ENCODE peak calls at places on chromosomes 6 and 20, in five cellular contexts. I is MM.1S, W is WERI-Rb-1, L is uterus, Q is astrocyte of the spinal cord. R is an unnamed sample.

GRCh38 chr6:145532361-145532760 is 203.0 kb downstream of the EPM2A start:
- DNase-seq in I (no peak), W (no peak), L (no peak), Q (no peak), R (no peak)

GRCh38 chr6:125611573-125612399 is 137.6 kb upstream of the HEY2 start:
- DNase-seq in I (no peak), W (no peak), L (no peak), Q (peak), R (no peak)

GRCh38 chr6:142861711-142862110 is 83.3 kb downstream of the HIVEP2 start:
- DNase-seq in I (no peak), W (no peak), L (no peak), Q (no peak), R (no peak)

GRCh38 chr6:28336284-28337024 is 506 bp upstream of the ZSCAN31 start:
- DNase-seq in I (peak), W (peak), L (no peak), Q (peak), R (peak)

GRCh38 chr20:21396045-21396893 is 1.1 kb downstream of the NKX2-4 start:
- DNase-seq in I (no peak), W (no peak), L (no peak), Q (no peak), R (no peak)

GRCh38 chr6:114707081-114707480 is 364.3 kb upstream of the HS3ST5 start:
- DNase-seq in I (no peak), W (no peak), L (no peak), Q (no peak), R (no peak)

GRCh38 chr6:1778693-1779235 is 169.0 kb downstream of the FOXC1 start:
- DNase-seq in I (no peak), W (no peak), L (no peak), Q (no peak), R (no peak)

GRCh38 chr6:170152989-170153388 is 137.9 kb downstream of the DLL1 start:
- DNase-seq in I (no peak), W (no peak), L (peak), Q (peak), R (peak)

GRCh38 chr20:49559411-49560081 is 8.4 kb downstream of the PTGIS start:
- DNase-seq in I (no peak), W (no peak), L (peak), Q (no peak), R (no peak)

GRCh38 chr6:100260584-100260983 is 204.1 kb downstream of the SIM1 start:
- DNase-seq in I (no peak), W (no peak), L (no peak), Q (no peak), R (no peak)

GRCh38 chr6:148768646-148769270 is 21.9 kb downstream of the UST start:
- DNase-seq in I (no peak), W (no peak), L (no peak), Q (no peak), R (no peak)

GRCh38 chr6:165925474-165926156 is 242.0 kb downstream of the TBXT start:
- DNase-seq in I (no peak), W (no peak), L (no peak), Q (no peak), R (peak)

GRCh38 chr20:12875510-12875909 is 133.3 kb upstream of the SPTLC3 start:
- DNase-seq in I (no peak), W (peak), L (no peak), Q (no peak), R (no peak)

GRCh38 chr6:8159966-8160365 is 57.6 kb upstream of the EEF1E1 start:
- DNase-seq in I (no peak), W (no peak), L (no peak), Q (no peak), R (no peak)

GRCh38 chr6:33692078-33692759 is 19.3 kb downstream of the UQCC2 start:
- DNase-seq in I (no peak), W (no peak), L (no peak), Q (peak), R (no peak)

GRCh38 chr6:10248378-10248843 is 166.5 kb downstream of the TFAP2A start:
- DNase-seq in I (no peak), W (no peak), L (no peak), Q (peak), R (no peak)

GRCh38 chr20:10469599-10469998 is 34.5 kb downstream of the SLX4IP start:
- DNase-seq in I (peak), W (peak), L (peak), Q (peak), R (peak)

GRCh38 chr20:13611726-13612125 is 27.0 kb downstream of the TASP1 start:
- DNase-seq in I (no peak), W (no peak), L (no peak), Q (no peak), R (peak)

GRCh38 chr20:19368351-19368750 is 155.9 kb downstream of the SLC24A3 start:
- DNase-seq in I (no peak), W (no peak), L (no peak), Q (no peak), R (no peak)

GRCh38 chr6:91144161-91144560 is 557.3 kb upstream of the MAP3K7 start:
- DNase-seq in I (no peak), W (no peak), L (no peak), Q (no peak), R (no peak)

GRCh38 chr6:74073896-74074295 is 377.9 kb downstream of the CD109 start:
- DNase-seq in I (no peak), W (no peak), L (no peak), Q (peak), R (peak)

GRCh38 chr6:30357678-30358339 is 12.9 kb downstream of the RPP21 start:
- DNase-seq in I (peak), W (peak), L (peak), Q (peak), R (peak)

GRCh38 chr20:25510202-25510601 is 75.1 kb downstream of the NINL start:
- DNase-seq in I (no peak), W (no peak), L (no peak), Q (no peak), R (no peak)

GRCh38 chr6:28977351-28978136 is 27.6 kb downstream of the ZNF311 start:
- DNase-seq in I (no peak), W (no peak), L (no peak), Q (peak), R (peak)

GRCh38 chr6:39791311-39791710 is 865 bp upstream of the DAAM2 start:
- DNase-seq in I (no peak), W (peak), L (no peak), Q (peak), R (no peak)

GRCh38 chr6:3258720-3259490 is at the start of gene PSMG4:
- DNase-seq in I (peak), W (peak), L (peak), Q (peak), R (peak)

GRCh38 chr6:168717491-168717890 is 276.5 kb downstream of the SMOC2 start:
- DNase-seq in I (no peak), W (no peak), L (no peak), Q (no peak), R (no peak)

GRCh38 chr6:118933855-118934460 is 1.0 kb downstream of the MCM9 start:
- DNase-seq in I (no peak), W (no peak), L (no peak), Q (peak), R (no peak)

GRCh38 chr6:83884523-83884922 is 25.0 kb downstream of the CYB5R4 start:
- DNase-seq in I (peak), W (no peak), L (no peak), Q (peak), R (peak)

GRCh38 chr20:8853805-8854338 is 215.0 kb upstream of the PLCB4 start:
- DNase-seq in I (peak), W (peak), L (no peak), Q (peak), R (peak)

GRCh38 chr20:49323622-49324238 is 45.9 kb upstream of the ZNFX1 start:
- DNase-seq in I (peak), W (no peak), L (no peak), Q (peak), R (peak)

GRCh38 chr20:54207743-54208491 is at the start of gene PFDN4:
- DNase-seq in I (peak), W (peak), L (peak), Q (peak), R (peak)

GRCh38 chr6:7313505-7314165 is 636 bp upstream of the SSR1 start:
- DNase-seq in I (no peak), W (peak), L (peak), Q (no peak), R (no peak)

GRCh38 chr6:7851780-7852179 is 58.8 kb downstream of the TXNDC5 start:
- DNase-seq in I (no peak), W (no peak), L (no peak), Q (no peak), R (no peak)

GRCh38 chr20:44247131-44247571 is at the start of gene GDAP1L1:
- DNase-seq in I (no peak), W (peak), L (no peak), Q (no peak), R (no peak)

GRCh38 chr20:32537657-32538525 is 47.2 kb downstream of the NOL4L start:
- DNase-seq in I (no peak), W (peak), L (no peak), Q (no peak), R (no peak)
- H3K4me3 ChIP-seq in I (peak), W (no peak), L (peak), Q (no peak), R (no peak)

GRCh38 chr6:26570027-26570809 is 26.5 kb upstream of the ABT1 start:
- DNase-seq in I (no peak), W (no peak), L (no peak), Q (no peak), R (no peak)

GRCh38 chr6:26563488-26563887 is 25.3 kb downstream of the HMGN4 start:
- DNase-seq in I (no peak), W (no peak), L (no peak), Q (no peak), R (no peak)

GRCh38 chr6:26571592-26572296 is 25.0 kb upstream of the ABT1 start:
- DNase-seq in I (no peak), W (peak), L (peak), Q (peak), R (peak)

GRCh38 chr6:26568601-26569432 is 27.9 kb upstream of the ABT1 start:
- DNase-seq in I (peak), W (peak), L (peak), Q (peak), R (peak)

DNA sequence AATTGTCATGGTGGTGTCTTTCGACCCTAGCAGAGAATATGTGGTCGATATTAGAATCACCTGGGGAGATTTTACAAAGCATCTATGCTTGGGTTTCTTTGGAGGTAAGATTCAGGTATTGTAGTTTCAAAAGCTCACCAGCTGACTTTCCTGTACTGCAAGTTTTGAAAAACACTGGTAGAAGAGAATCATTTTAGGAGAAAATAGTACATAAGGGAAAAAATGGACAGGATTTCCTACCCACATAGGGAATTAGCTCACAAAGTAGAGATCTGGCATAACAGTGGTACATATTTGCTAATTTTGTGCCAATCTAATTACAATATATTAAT is 27.4 kb upstream of the ABT1 start:
- DNase-seq in I (no peak), W (no peak), L (no peak), Q (no peak), R (no peak)
- TF ChIP-seq CTCF in I (no peak), W (no peak), L (no peak), Q (no peak), R (no peak)

GRCh38 chr6:56238352-56238751 is 9.0 kb downstream of the COL21A1 start:
- DNase-seq in I (no peak), W (no peak), L (no peak), Q (no peak), R (no peak)

GRCh38 chr6:56242343-56242742 is 5.0 kb downstream of the COL21A1 start:
- DNase-seq in I (no peak), W (no peak), L (no peak), Q (peak), R (peak)

GRCh38 chr6:56243518-56244070 is 3.8 kb downstream of the COL21A1 start:
- DNase-seq in I (no peak), W (no peak), L (no peak), Q (no peak), R (no peak)

GRCh38 chr6:56244089-56244488 is 3.3 kb downstream of the COL21A1 start:
- DNase-seq in I (no peak), W (no peak), L (no peak), Q (no peak), R (no peak)

DNA sequence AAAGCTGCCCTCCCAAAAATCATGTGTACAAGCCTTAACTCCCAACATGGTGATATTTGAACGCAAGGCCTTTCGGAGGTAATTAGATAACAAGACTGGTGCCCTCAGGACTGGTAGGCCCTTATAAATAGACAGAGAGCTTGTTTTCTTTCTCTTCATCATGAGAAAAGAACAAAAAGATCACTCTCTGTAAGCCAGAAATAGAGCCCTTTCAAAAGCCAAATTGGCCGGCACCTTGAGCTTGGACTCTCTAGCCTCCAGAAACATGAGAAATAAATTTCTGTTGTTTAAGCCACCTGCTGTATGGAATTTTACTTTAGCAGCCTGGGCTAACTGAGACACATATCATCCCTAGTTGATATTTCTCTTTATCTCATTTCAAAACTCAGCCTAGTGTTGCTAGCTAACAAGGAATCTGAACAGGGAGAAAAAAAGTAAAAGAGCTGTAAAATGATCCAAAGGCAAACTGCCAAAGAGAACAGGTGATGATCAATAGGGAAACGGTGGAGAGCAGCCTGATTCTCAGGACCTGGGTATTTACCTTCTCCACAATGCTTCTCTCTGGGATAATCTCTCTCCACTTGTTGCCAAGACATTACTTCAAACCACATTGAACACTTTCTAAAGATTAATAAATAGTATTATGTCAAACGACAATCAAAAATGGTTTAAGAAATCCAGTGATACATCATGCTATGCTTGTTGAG is 6.1 kb downstream of the COL21A1 start:
- DNase-seq in I (no peak), W (no peak), L (no peak), Q (no peak), R (no peak)
- H3K4me3 ChIP-seq in I (no peak), W (no peak), L (no peak), Q (no peak), R (no peak)

DNA sequence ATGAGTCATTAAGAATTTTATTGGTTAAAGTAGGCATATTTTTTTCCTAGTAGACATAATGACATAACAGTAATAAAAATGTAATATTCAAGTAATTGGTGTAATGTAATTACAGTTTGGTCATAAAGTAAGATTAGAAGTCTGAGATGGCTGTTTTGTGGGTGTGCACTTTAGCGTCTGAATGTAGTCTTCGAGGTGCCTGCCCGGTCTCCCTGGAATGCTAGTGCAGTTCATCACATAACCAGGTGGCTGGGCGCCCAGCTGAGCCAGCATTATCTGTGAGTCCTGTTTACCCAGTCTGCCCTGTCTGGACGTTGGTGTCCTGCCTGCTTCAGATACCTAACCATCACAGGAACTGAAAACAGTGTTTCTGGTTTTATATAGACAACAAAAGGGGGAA is 419.1 kb downstream of the CDC5L start:
- DNase-seq in I (no peak), W (peak), L (no peak), Q (no peak), R (no peak)
- TF ChIP-seq CTCF in I (no peak), W (no peak), L (no peak), Q (no peak), R (no peak)

DNA sequence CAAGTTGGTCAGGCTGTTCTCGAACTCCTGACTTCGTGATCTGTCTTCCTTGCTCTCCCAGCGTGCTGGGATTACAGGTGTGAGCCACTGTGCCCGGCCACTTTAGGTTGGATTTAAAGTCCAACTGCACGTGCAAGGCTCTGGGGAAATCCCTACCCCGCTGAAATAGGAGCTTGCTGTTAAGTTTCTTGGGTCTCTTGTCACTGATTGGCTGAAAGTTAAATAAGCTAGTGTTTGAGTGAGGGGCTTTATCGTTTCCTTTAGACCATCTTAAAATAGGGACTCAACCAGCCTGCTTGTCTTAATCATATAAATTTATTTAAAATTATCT is 11.1 kb upstream of the SERINC1 start:
- DNase-seq in I (no peak), W (no peak), L (no peak), Q (no peak), R (peak)
- H3K4me3 ChIP-seq in I (no peak), W (no peak), L (no peak), Q (no peak), R (peak)

R was measured in fibroblast of villous mesenchyme.